ENCODE peak calls at places on chromosomes 2 and 18, in nine cellular contexts. One of them, this sample, is unnamed.
A peak's percentile ranks its signal among the peaks of the same experiment; 100 is the strongest.

GRCh38 chr2:39494784-39495251 is 57.7 kb upstream of the MAP4K3 start:
- DNase-seq in ovary: no peak
- DNase-seq in esophagus squamous epithelium: no peak
- DNase-seq in tibial nerve: no peak
- DNase-seq in naive thymus-derived CD4-positive, alpha-beta T cell: no peak
- DNase-seq in HAP-1: no peak
- DNase-seq in stomach: no peak
- DNase-seq in mammary epithelial cell: peak; percentile 88
- DNase-seq in IMR-90: peak; percentile 98
- DNase-seq in this sample: no peak

GRCh38 chr2:648476-649424 is 28.5 kb downstream of the TMEM18 start:
- DNase-seq in ovary: no peak
- DNase-seq in esophagus squamous epithelium: no peak
- DNase-seq in tibial nerve: no peak
- DNase-seq in naive thymus-derived CD4-positive, alpha-beta T cell: no peak
- DNase-seq in HAP-1: no peak
- DNase-seq in stomach: peak; percentile 20
- DNase-seq in mammary epithelial cell: no peak
- DNase-seq in IMR-90: no peak
- DNase-seq in this sample: peak; percentile 1

GRCh38 chr2:10286216-10287037 is 16.3 kb upstream of the HPCAL1 start:
- DNase-seq in ovary: no peak
- DNase-seq in esophagus squamous epithelium: no peak
- DNase-seq in tibial nerve: no peak
- DNase-seq in naive thymus-derived CD4-positive, alpha-beta T cell: no peak
- DNase-seq in HAP-1: no peak
- DNase-seq in stomach: peak; percentile 76
- DNase-seq in mammary epithelial cell: no peak
- DNase-seq in IMR-90: no peak
- DNase-seq in this sample: no peak

GRCh38 chr18:22914633-22915032 is 18.5 kb upstream of the RBBP8 start:
- DNase-seq in ovary: no peak
- DNase-seq in esophagus squamous epithelium: no peak
- DNase-seq in tibial nerve: no peak
- DNase-seq in naive thymus-derived CD4-positive, alpha-beta T cell: no peak
- DNase-seq in HAP-1: peak; percentile 24
- DNase-seq in stomach: no peak
- DNase-seq in mammary epithelial cell: peak; percentile 32
- DNase-seq in IMR-90: no peak
- DNase-seq in this sample: no peak

GRCh38 chr18:36899289-36899688 is 70.4 kb downstream of the KIAA1328 start:
- DNase-seq in ovary: no peak
- DNase-seq in esophagus squamous epithelium: no peak
- DNase-seq in tibial nerve: no peak
- DNase-seq in naive thymus-derived CD4-positive, alpha-beta T cell: no peak
- DNase-seq in HAP-1: peak; percentile 24
- DNase-seq in stomach: no peak
- DNase-seq in mammary epithelial cell: peak; percentile 26
- DNase-seq in IMR-90: peak; percentile 27
- DNase-seq in this sample: no peak

GRCh38 chr2:207529330-207530159 is at the start of gene CREB1:
- DNase-seq in ovary: peak; percentile 100
- DNase-seq in esophagus squamous epithelium: peak; percentile 88
- DNase-seq in tibial nerve: peak; percentile 100
- DNase-seq in naive thymus-derived CD4-positive, alpha-beta T cell: peak; percentile 100
- DNase-seq in HAP-1: peak; percentile 89
- DNase-seq in stomach: peak; percentile 99
- DNase-seq in mammary epithelial cell: peak; percentile 99
- DNase-seq in IMR-90: peak; percentile 98
- DNase-seq in this sample: peak; percentile 100

GRCh38 chr2:79189465-79189864 is 29.9 kb upstream of the REG3A start:
- DNase-seq in ovary: no peak
- DNase-seq in esophagus squamous epithelium: no peak
- DNase-seq in tibial nerve: no peak
- DNase-seq in naive thymus-derived CD4-positive, alpha-beta T cell: no peak
- DNase-seq in HAP-1: no peak
- DNase-seq in stomach: no peak
- DNase-seq in mammary epithelial cell: no peak
- DNase-seq in IMR-90: no peak
- DNase-seq in this sample: no peak

GRCh38 chr2:8856176-8856575 is 18.8 kb upstream of the KIDINS220 start:
- DNase-seq in ovary: no peak
- DNase-seq in esophagus squamous epithelium: no peak
- DNase-seq in tibial nerve: no peak
- DNase-seq in naive thymus-derived CD4-positive, alpha-beta T cell: no peak
- DNase-seq in HAP-1: no peak
- DNase-seq in stomach: no peak
- DNase-seq in mammary epithelial cell: peak; percentile 49
- DNase-seq in IMR-90: no peak
- DNase-seq in this sample: no peak

GRCh38 chr2:23430263-23430662 is 45.3 kb downstream of the KLHL29 start:
- DNase-seq in ovary: no peak
- DNase-seq in esophagus squamous epithelium: no peak
- DNase-seq in tibial nerve: no peak
- DNase-seq in naive thymus-derived CD4-positive, alpha-beta T cell: no peak
- DNase-seq in HAP-1: no peak
- DNase-seq in stomach: no peak
- DNase-seq in mammary epithelial cell: no peak
- DNase-seq in IMR-90: peak; percentile 99
- DNase-seq in this sample: no peak

GRCh38 chr2:138823651-138824050 is 43.5 kb upstream of the NXPH2 start:
- DNase-seq in ovary: no peak
- DNase-seq in esophagus squamous epithelium: no peak
- DNase-seq in tibial nerve: no peak
- DNase-seq in naive thymus-derived CD4-positive, alpha-beta T cell: no peak
- DNase-seq in HAP-1: no peak
- DNase-seq in stomach: no peak
- DNase-seq in mammary epithelial cell: no peak
- DNase-seq in IMR-90: no peak
- DNase-seq in this sample: no peak

GRCh38 chr2:127701651-127702394 is 526 bp downstream of the SFT2D3 start:
- DNase-seq in ovary: peak; percentile 69
- DNase-seq in esophagus squamous epithelium: peak; percentile 24
- DNase-seq in tibial nerve: peak; percentile 17
- DNase-seq in naive thymus-derived CD4-positive, alpha-beta T cell: peak; percentile 81
- DNase-seq in HAP-1: peak; percentile 47
- DNase-seq in stomach: peak; percentile 77
- DNase-seq in mammary epithelial cell: peak; percentile 64
- DNase-seq in IMR-90: peak; percentile 66
- DNase-seq in this sample: peak; percentile 82

GRCh38 chr2:130300970-130301348 is 41.7 kb upstream of the IMP4 start:
- DNase-seq in ovary: no peak
- DNase-seq in esophagus squamous epithelium: no peak
- DNase-seq in tibial nerve: no peak
- DNase-seq in naive thymus-derived CD4-positive, alpha-beta T cell: no peak
- DNase-seq in HAP-1: no peak
- DNase-seq in stomach: no peak
- DNase-seq in mammary epithelial cell: no peak
- DNase-seq in IMR-90: no peak
- DNase-seq in this sample: no peak

GRCh38 chr18:49177812-49178211 is 227.0 kb upstream of the SMAD7 start:
- DNase-seq in ovary: no peak
- DNase-seq in esophagus squamous epithelium: no peak
- DNase-seq in tibial nerve: no peak
- DNase-seq in naive thymus-derived CD4-positive, alpha-beta T cell: no peak
- DNase-seq in HAP-1: peak; percentile 37
- DNase-seq in stomach: no peak
- DNase-seq in mammary epithelial cell: peak; percentile 63
- DNase-seq in IMR-90: peak; percentile 86
- DNase-seq in this sample: no peak

GRCh38 chr2:199933466-199933865 is 21.8 kb downstream of the TYW5 start:
- DNase-seq in ovary: no peak
- DNase-seq in esophagus squamous epithelium: no peak
- DNase-seq in tibial nerve: no peak
- DNase-seq in naive thymus-derived CD4-positive, alpha-beta T cell: no peak
- DNase-seq in HAP-1: no peak
- DNase-seq in stomach: no peak
- DNase-seq in mammary epithelial cell: no peak
- DNase-seq in IMR-90: no peak
- DNase-seq in this sample: no peak

GRCh38 chr2:97966545-97967215 is 29.1 kb downstream of the TMEM131 start:
- DNase-seq in ovary: no peak
- DNase-seq in esophagus squamous epithelium: no peak
- DNase-seq in tibial nerve: no peak
- DNase-seq in naive thymus-derived CD4-positive, alpha-beta T cell: no peak
- DNase-seq in HAP-1: no peak
- DNase-seq in stomach: no peak
- DNase-seq in mammary epithelial cell: peak; percentile 64
- DNase-seq in IMR-90: peak; percentile 27
- DNase-seq in this sample: no peak

GRCh38 chr2:67625178-67625577 is 228.0 kb downstream of the ETAA1 start:
- DNase-seq in ovary: no peak
- DNase-seq in esophagus squamous epithelium: no peak
- DNase-seq in tibial nerve: no peak
- DNase-seq in naive thymus-derived CD4-positive, alpha-beta T cell: no peak
- DNase-seq in HAP-1: no peak
- DNase-seq in stomach: no peak
- DNase-seq in mammary epithelial cell: no peak
- DNase-seq in IMR-90: peak; percentile 44
- DNase-seq in this sample: no peak

GRCh38 chr2:88760819-88761598 is 69.5 kb downstream of the RPIA start:
- DNase-seq in ovary: no peak
- DNase-seq in esophagus squamous epithelium: no peak
- DNase-seq in tibial nerve: no peak
- DNase-seq in naive thymus-derived CD4-positive, alpha-beta T cell: no peak
- DNase-seq in HAP-1: no peak
- DNase-seq in stomach: no peak
- DNase-seq in mammary epithelial cell: no peak
- DNase-seq in IMR-90: no peak
- DNase-seq in this sample: no peak

DNA sequence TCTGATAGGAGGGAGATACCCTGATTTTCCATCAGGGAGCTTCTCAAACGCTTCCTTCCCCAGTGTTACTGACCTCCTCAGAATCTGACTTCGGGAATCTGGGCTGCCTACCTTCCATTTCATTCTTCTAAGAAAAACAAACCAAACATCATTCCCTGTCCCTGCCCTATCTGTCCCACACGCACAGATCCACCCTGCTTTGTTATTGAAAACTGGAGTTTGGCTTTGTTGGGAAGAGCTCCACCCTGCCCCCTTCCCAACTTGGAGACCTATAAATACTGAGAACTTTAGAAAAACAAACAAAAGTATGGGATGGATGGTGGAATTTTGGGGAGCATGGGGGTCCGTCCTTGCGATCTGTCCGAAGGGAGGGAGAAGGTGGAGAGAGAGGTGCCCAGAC is 135.7 kb upstream of the SIX3 start:
- DNase-seq in ovary: no peak
- DNase-seq in esophagus squamous epithelium: no peak
- DNase-seq in tibial nerve: no peak
- DNase-seq in naive thymus-derived CD4-positive, alpha-beta T cell: no peak
- DNase-seq in HAP-1: peak; percentile 54
- DNase-seq in stomach: no peak
- DNase-seq in mammary epithelial cell: no peak
- DNase-seq in IMR-90: no peak
- DNase-seq in this sample: no peak
- H3K4me3 ChIP-seq in ovary: no peak overlapping the region
- H3K4me3 ChIP-seq in esophagus squamous epithelium: no peak overlapping the region
- H3K4me3 ChIP-seq in tibial nerve: no peak overlapping the region
- H3K4me3 ChIP-seq in naive thymus-derived CD4-positive, alpha-beta T cell: no peak overlapping the region
- H3K4me3 ChIP-seq in HAP-1: peak overlapping the region; percentile 3
- H3K4me3 ChIP-seq in stomach: no peak overlapping the region
- H3K4me3 ChIP-seq in mammary epithelial cell: no peak overlapping the region
- H3K4me3 ChIP-seq in IMR-90: no peak overlapping the region
- H3K4me3 ChIP-seq in this sample: no peak overlapping the region

DNA sequence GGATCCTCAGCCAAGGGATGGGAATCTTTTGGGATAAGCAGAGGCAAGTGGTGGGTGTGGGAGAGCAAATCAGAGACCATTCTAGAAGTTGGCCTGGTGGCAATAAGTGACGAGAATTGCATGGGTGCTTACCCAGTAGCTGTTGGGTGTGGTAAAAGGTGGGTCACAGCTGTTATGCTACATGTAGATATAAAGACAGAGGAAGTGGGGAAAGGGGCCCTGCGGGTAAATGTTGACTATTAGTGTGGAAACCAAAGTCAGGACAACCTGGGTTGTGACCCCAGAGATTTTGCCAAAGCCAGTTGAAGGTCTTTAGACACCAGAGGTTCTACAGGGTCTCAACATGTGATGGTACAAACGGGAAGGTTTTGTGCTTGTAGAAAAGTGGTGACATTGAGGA is 443.6 kb upstream of the HNRNPA3 start:
- DNase-seq in ovary: no peak
- DNase-seq in esophagus squamous epithelium: no peak
- DNase-seq in tibial nerve: no peak
- DNase-seq in naive thymus-derived CD4-positive, alpha-beta T cell: no peak
- DNase-seq in HAP-1: no peak
- DNase-seq in stomach: no peak
- DNase-seq in mammary epithelial cell: no peak
- DNase-seq in IMR-90: no peak
- DNase-seq in this sample: no peak
- H3K4me1 ChIP-seq in ovary: no peaks in the 10 kb centered on the region
- H3K4me1 ChIP-seq in esophagus squamous epithelium: no peaks in the 10 kb centered on the region
- H3K4me1 ChIP-seq in tibial nerve: no peaks in the 10 kb centered on the region
- H3K4me1 ChIP-seq in naive thymus-derived CD4-positive, alpha-beta T cell: no peaks in the 10 kb centered on the region
- H3K4me1 ChIP-seq in HAP-1: peaks cover 4% of the 10 kb centered on the region
- H3K4me1 ChIP-seq in stomach: no peaks in the 10 kb centered on the region
- H3K4me1 ChIP-seq in mammary epithelial cell: no peaks in the 10 kb centered on the region
- H3K4me1 ChIP-seq in IMR-90: no peaks in the 10 kb centered on the region
- H3K4me1 ChIP-seq in this sample: no peaks in the 10 kb centered on the region

GRCh38 chr2:26380281-26380680 is 21.4 kb upstream of the DRC1 start:
- DNase-seq in ovary: no peak
- DNase-seq in esophagus squamous epithelium: no peak
- DNase-seq in tibial nerve: no peak
- DNase-seq in naive thymus-derived CD4-positive, alpha-beta T cell: no peak
- DNase-seq in HAP-1: no peak
- DNase-seq in stomach: no peak
- DNase-seq in mammary epithelial cell: no peak
- DNase-seq in IMR-90: no peak
- DNase-seq in this sample: no peak

GRCh38 chr2:26382534-26382933 is 19.2 kb upstream of the DRC1 start:
- DNase-seq in ovary: no peak
- DNase-seq in esophagus squamous epithelium: no peak
- DNase-seq in tibial nerve: no peak
- DNase-seq in naive thymus-derived CD4-positive, alpha-beta T cell: no peak
- DNase-seq in HAP-1: no peak
- DNase-seq in stomach: no peak
- DNase-seq in mammary epithelial cell: no peak
- DNase-seq in IMR-90: no peak
- DNase-seq in this sample: no peak

DNA sequence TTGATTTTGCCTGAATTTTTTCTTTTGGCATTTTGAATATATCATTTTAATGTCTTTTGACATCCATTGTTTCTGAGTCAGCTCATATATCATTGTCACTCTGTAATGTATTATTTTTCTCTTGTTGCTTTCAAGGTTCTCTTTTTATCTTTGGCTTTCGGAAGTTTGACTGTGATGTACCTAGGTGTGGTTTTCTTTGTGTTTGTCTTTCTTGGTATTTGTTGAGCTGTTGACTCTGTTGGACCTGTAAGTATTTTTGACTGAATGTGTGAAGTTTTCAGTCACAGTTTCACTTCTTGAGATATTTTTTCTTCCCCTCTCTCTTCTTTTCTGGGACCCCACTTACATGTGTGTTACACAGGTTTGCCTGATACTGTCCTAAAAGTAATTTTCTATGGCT is 24.9 kb upstream of the DRC1 start:
- DNase-seq in ovary: no peak
- DNase-seq in esophagus squamous epithelium: no peak
- DNase-seq in tibial nerve: no peak
- DNase-seq in naive thymus-derived CD4-positive, alpha-beta T cell: no peak
- DNase-seq in HAP-1: no peak
- DNase-seq in stomach: no peak
- DNase-seq in mammary epithelial cell: no peak
- DNase-seq in IMR-90: no peak
- DNase-seq in this sample: no peak
- H3K4me3 ChIP-seq in ovary: no peak overlapping the region
- H3K4me3 ChIP-seq in esophagus squamous epithelium: no peak overlapping the region
- H3K4me3 ChIP-seq in tibial nerve: no peak overlapping the region
- H3K4me3 ChIP-seq in naive thymus-derived CD4-positive, alpha-beta T cell: no peak overlapping the region
- H3K4me3 ChIP-seq in HAP-1: no peak overlapping the region
- H3K4me3 ChIP-seq in stomach: no peak overlapping the region
- H3K4me3 ChIP-seq in mammary epithelial cell: no peak overlapping the region
- H3K4me3 ChIP-seq in IMR-90: no peak overlapping the region
- H3K4me3 ChIP-seq in this sample: no peak overlapping the region

GRCh38 chr2:144511222-144511855 is 8.6 kb downstream of the ZEB2 start:
- DNase-seq in ovary: no peak
- DNase-seq in esophagus squamous epithelium: no peak
- DNase-seq in tibial nerve: no peak
- DNase-seq in naive thymus-derived CD4-positive, alpha-beta T cell: no peak
- DNase-seq in HAP-1: no peak
- DNase-seq in stomach: no peak
- DNase-seq in mammary epithelial cell: no peak
- DNase-seq in IMR-90: no peak
- DNase-seq in this sample: no peak
- H3K4me1 ChIP-seq in ovary: peaks cover 18% of the 10 kb centered on the region
- H3K4me1 ChIP-seq in esophagus squamous epithelium: no peaks in the 10 kb centered on the region
- H3K4me1 ChIP-seq in tibial nerve: peaks cover 11% of the 10 kb centered on the region
- H3K4me1 ChIP-seq in naive thymus-derived CD4-positive, alpha-beta T cell: peaks cover 2% of the 10 kb centered on the region
- H3K4me1 ChIP-seq in HAP-1: peaks cover 78% of the 10 kb centered on the region
- H3K4me1 ChIP-seq in stomach: peaks cover 11% of the 10 kb centered on the region
- H3K4me1 ChIP-seq in mammary epithelial cell: peaks cover 8% of the 10 kb centered on the region
- H3K4me1 ChIP-seq in IMR-90: peaks cover 30% of the 10 kb centered on the region
- H3K4me1 ChIP-seq in this sample: peaks cover 28% of the 10 kb centered on the region

This sample was measured in CD8-positive, alpha-beta T cell.